ENCODE peak calls at places on chromosomes 13 and 19, in six cellular contexts. B is SK-N-SH; Q is CD4-positive, alpha-beta T cell; O is IMR-90; R is lower lobe of right lung; D is aorta. V is an unnamed sample.

GRCh38 chr13:65368832-65369231 is 1861.3 kb downstream of the PCDH9 start:
- DNase-seq in B (no peak), R (no peak), O (no peak), Q (no peak), D (no peak), V (no peak)

GRCh38 chr19:480016-480855 is 16.1 kb upstream of the MADCAM1 start:
- DNase-seq in R (peak), O (no peak), B (peak), Q (peak), D (peak), V (peak)

GRCh38 chr19:2249010-2249866 is at the start of gene AMH:
- DNase-seq in B (peak), D (no peak), R (no peak), Q (no peak), O (no peak), V (no peak)

GRCh38 chr13:40330950-40331349 is 335.5 kb downstream of the FOXO1 start:
- DNase-seq in B (no peak), Q (no peak), R (no peak), O (no peak), D (no peak), V (no peak)

GRCh38 chr19:13881231-13881691 is 4.3 kb downstream of the NANOS3 start:
- DNase-seq in R (no peak), Q (no peak), D (no peak), O (peak), B (peak), V (no peak)

GRCh38 chr13:39600766-39601165 is 2.2 kb downstream of the LHFPL6 start:
- DNase-seq in R (no peak), B (no peak), O (no peak), Q (no peak), D (peak), V (no peak)

GRCh38 chr13:74000906-74001305 is 133.3 kb downstream of the KLF12 start:
- DNase-seq in B (no peak), Q (no peak), D (no peak), R (no peak), O (no peak), V (no peak)

GRCh38 chr13:111380431-111380830 is 60.0 kb downstream of the TEX29 start:
- DNase-seq in R (no peak), Q (no peak), B (no peak), D (no peak), O (no peak), V (no peak)

GRCh38 chr13:76937416-76937815 is 10.9 kb upstream of the ACOD1 start:
- DNase-seq in D (no peak), R (no peak), O (peak), B (no peak), Q (no peak), V (no peak)

DNA sequence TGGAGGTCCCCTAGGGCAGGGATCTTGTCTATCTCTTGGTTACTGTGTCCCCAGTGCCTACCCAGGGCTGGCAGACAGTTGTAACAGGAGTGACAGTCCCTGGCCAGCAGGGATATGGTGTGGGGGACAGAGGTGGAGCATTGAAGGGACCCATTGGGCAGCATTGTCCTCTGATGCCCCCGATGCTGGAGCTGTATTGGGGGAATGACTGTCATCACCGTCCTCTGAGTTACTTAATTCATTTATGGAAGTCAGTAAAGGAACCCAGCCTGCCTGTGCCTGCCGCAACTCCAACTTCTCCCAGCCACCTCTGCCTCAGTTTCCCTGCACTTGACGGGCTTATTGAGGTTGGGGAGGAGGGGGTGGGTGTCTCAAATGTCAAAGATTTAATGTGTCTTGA is 1.1 kb upstream of the KLF2 start:
- DNase-seq in O (no peak), B (no peak), D (no peak), Q (no peak), R (no peak), V (no peak)
- H3K27ac ChIP-seq in O (no peak), B (no peak), D (no peak), Q (peak), R (peak), V (no peak)

GRCh38 chr19:38388310-38389100 is at the start of gene SPRED3:
- DNase-seq in Q (no peak), D (peak), B (peak), O (peak), R (no peak), V (no peak)
- H3K27ac ChIP-seq in Q (no peak), D (peak), B (peak), O (peak), R (peak), V (peak)

GRCh38 chr19:33819496-33819874 is 22.8 kb downstream of the KCTD15 start:
- DNase-seq in O (no peak), R (no peak), B (no peak), Q (no peak), D (no peak), V (no peak)
- H3K27ac ChIP-seq in O (no peak), R (peak), B (no peak), Q (no peak), D (no peak), V (peak)

DNA sequence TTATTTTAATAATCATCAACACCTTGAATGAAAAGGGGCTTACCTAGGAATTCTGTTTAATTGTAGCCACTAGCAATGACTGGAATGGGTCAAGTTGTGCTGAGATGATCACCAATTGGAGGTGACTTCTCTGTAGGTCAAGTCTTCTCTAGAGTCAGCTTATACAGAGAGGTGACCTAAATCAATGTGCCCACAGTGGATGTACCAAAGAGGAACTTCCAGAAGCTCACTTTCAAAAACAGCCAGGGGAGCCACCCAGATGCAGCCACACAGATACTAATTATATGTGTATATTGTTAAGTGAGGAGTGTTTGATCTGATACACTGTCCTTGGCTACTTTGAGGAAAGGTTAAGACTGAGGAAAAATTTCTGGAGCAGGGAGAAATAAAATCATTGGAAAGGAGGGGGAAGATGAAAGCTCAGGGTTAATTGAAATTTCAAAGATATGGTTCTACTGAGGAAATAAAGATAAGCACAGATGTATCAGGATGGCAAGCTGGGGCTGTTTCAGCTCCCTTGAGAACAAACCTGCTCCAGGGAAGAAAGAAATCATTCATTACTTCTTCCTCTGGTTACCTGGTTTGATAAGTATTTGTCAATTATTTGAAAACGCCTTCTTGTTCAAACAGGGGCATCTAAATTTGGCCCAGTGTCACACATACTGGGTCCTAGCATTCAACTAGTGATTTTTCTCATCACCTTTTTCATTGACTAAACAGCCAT is 5.1 kb downstream of the GPR183 start:
- DNase-seq in Q (no peak), D (no peak), B (no peak), R (no peak), O (no peak), V (no peak)
- H3K27ac ChIP-seq in Q (peak), D (no peak), B (no peak), R (no peak), O (no peak), V (no peak)

GRCh38 chr19:10817291-10818038 is 18.5 kb downstream of the TMED1 start:
- DNase-seq in O (peak), D (peak), B (peak), Q (no peak), R (no peak), V (no peak)

GRCh38 chr19:10816691-10817090 is 19.3 kb downstream of the TMED1 start:
- DNase-seq in B (peak), Q (no peak), O (no peak), D (no peak), R (no peak), V (no peak)

GRCh38 chr19:10818306-10819123 is 17.5 kb downstream of the TMED1 start:
- DNase-seq in B (peak), Q (no peak), R (no peak), D (no peak), O (no peak), V (no peak)

GRCh38 chr19:10815007-10815531 is 20.9 kb downstream of the TMED1 start:
- DNase-seq in O (no peak), D (no peak), B (no peak), R (no peak), Q (no peak), V (no peak)

GRCh38 chr19:10815969-10816635 is 19.9 kb downstream of the TMED1 start:
- DNase-seq in B (no peak), D (no peak), Q (no peak), R (no peak), O (peak), V (no peak)
- H3K27ac ChIP-seq in B (peak), D (peak), Q (no peak), R (peak), O (peak), V (no peak)

V was measured in substantia nigra.